ENCODE peak calls at places on chromosomes 7 and 10, in ten cellular contexts. One of them, this sample, is unnamed.

GRCh38 chr10:89837173-89838001 is 136.0 kb downstream of the KIF20B start:
- DNase-seq in endothelial cell: no peak
- DNase-seq in foreskin fibroblast: no peak
- DNase-seq in right atrium auricular region: no peak
- DNase-seq in esophagus squamous epithelium: no peak
- DNase-seq in upper lobe of right lung: peak; percentile 76
- DNase-seq in GM12865: peak; percentile 45
- DNase-seq in mesothelial cell of epicardium: no peak
- DNase-seq in adrenal gland: peak; percentile 11
- DNase-seq in Calu3: peak; percentile 4
- DNase-seq in this sample: no peak

GRCh38 chr10:60606343-60607080 is 171.8 kb upstream of the CDK1 start:
- DNase-seq in endothelial cell: no peak
- DNase-seq in GM12865: no peak
- DNase-seq in esophagus squamous epithelium: no peak
- DNase-seq in foreskin fibroblast: peak; percentile 90
- DNase-seq in upper lobe of right lung: no peak
- DNase-seq in mesothelial cell of epicardium: no peak
- DNase-seq in right atrium auricular region: no peak
- DNase-seq in adrenal gland: no peak
- DNase-seq in Calu3: no peak
- DNase-seq in this sample: peak; percentile 53

GRCh38 chr10:118276727-118277126 is 65.4 kb downstream of the FAM204A start:
- DNase-seq in GM12865: no peak
- DNase-seq in upper lobe of right lung: no peak
- DNase-seq in adrenal gland: no peak
- DNase-seq in foreskin fibroblast: no peak
- DNase-seq in Calu3: no peak
- DNase-seq in endothelial cell: no peak
- DNase-seq in esophagus squamous epithelium: no peak
- DNase-seq in right atrium auricular region: no peak
- DNase-seq in mesothelial cell of epicardium: no peak
- DNase-seq in this sample: no peak

GRCh38 chr10:88952647-88953111 is at the start of gene ACTA2:
- DNase-seq in esophagus squamous epithelium: no peak
- DNase-seq in mesothelial cell of epicardium: no peak
- DNase-seq in foreskin fibroblast: peak; percentile 52
- DNase-seq in upper lobe of right lung: no peak
- DNase-seq in Calu3: no peak
- DNase-seq in GM12865: no peak
- DNase-seq in adrenal gland: peak; percentile 43
- DNase-seq in endothelial cell: no peak
- DNase-seq in right atrium auricular region: peak; percentile 75
- DNase-seq in this sample: no peak

GRCh38 chr10:11551915-11552602 is 59.4 kb downstream of the USP6NL start:
- DNase-seq in mesothelial cell of epicardium: no peak
- DNase-seq in right atrium auricular region: no peak
- DNase-seq in endothelial cell: no peak
- DNase-seq in GM12865: peak; percentile 40
- DNase-seq in foreskin fibroblast: peak; percentile 81
- DNase-seq in adrenal gland: no peak
- DNase-seq in Calu3: peak; percentile 24
- DNase-seq in esophagus squamous epithelium: no peak
- DNase-seq in upper lobe of right lung: no peak
- DNase-seq in this sample: no peak

GRCh38 chr10:98215378-98215777 is 52.6 kb downstream of the LOXL4 start:
- DNase-seq in upper lobe of right lung: no peak
- DNase-seq in right atrium auricular region: no peak
- DNase-seq in Calu3: no peak
- DNase-seq in esophagus squamous epithelium: no peak
- DNase-seq in GM12865: no peak
- DNase-seq in mesothelial cell of epicardium: no peak
- DNase-seq in adrenal gland: no peak
- DNase-seq in foreskin fibroblast: no peak
- DNase-seq in endothelial cell: no peak
- DNase-seq in this sample: no peak

GRCh38 chr10:113425596-113425995 is 127.3 kb upstream of the HABP2 start:
- DNase-seq in mesothelial cell of epicardium: no peak
- DNase-seq in adrenal gland: no peak
- DNase-seq in right atrium auricular region: no peak
- DNase-seq in foreskin fibroblast: no peak
- DNase-seq in Calu3: no peak
- DNase-seq in endothelial cell: no peak
- DNase-seq in GM12865: no peak
- DNase-seq in upper lobe of right lung: no peak
- DNase-seq in esophagus squamous epithelium: no peak
- DNase-seq in this sample: no peak

GRCh38 chr7:20095862-20096261 is 121.3 kb downstream of the MACC1 start:
- DNase-seq in right atrium auricular region: no peak
- DNase-seq in upper lobe of right lung: no peak
- DNase-seq in mesothelial cell of epicardium: no peak
- DNase-seq in endothelial cell: no peak
- DNase-seq in adrenal gland: no peak
- DNase-seq in GM12865: no peak
- DNase-seq in esophagus squamous epithelium: no peak
- DNase-seq in Calu3: no peak
- DNase-seq in foreskin fibroblast: no peak
- DNase-seq in this sample: no peak

GRCh38 chr7:135238112-135238744 is 4.6 kb downstream of the STRA8 start:
- DNase-seq in Calu3: peak; percentile 22
- DNase-seq in adrenal gland: no peak
- DNase-seq in upper lobe of right lung: no peak
- DNase-seq in foreskin fibroblast: no peak
- DNase-seq in right atrium auricular region: no peak
- DNase-seq in endothelial cell: no peak
- DNase-seq in esophagus squamous epithelium: no peak
- DNase-seq in mesothelial cell of epicardium: no peak
- DNase-seq in GM12865: peak; percentile 17
- DNase-seq in this sample: no peak

GRCh38 chr7:152054377-152055230 is 29.1 kb downstream of the GALNT11 start:
- DNase-seq in GM12865: no peak
- DNase-seq in foreskin fibroblast: peak; percentile 77
- DNase-seq in right atrium auricular region: peak; percentile 73
- DNase-seq in upper lobe of right lung: no peak
- DNase-seq in endothelial cell: no peak
- DNase-seq in esophagus squamous epithelium: no peak
- DNase-seq in adrenal gland: no peak
- DNase-seq in mesothelial cell of epicardium: no peak
- DNase-seq in Calu3: no peak
- DNase-seq in this sample: no peak

GRCh38 chr10:5891009-5891408 is 966 bp downstream of the FBH1 start:
- DNase-seq in upper lobe of right lung: no peak
- DNase-seq in Calu3: no peak
- DNase-seq in mesothelial cell of epicardium: no peak
- DNase-seq in GM12865: no peak
- DNase-seq in right atrium auricular region: no peak
- DNase-seq in endothelial cell: no peak
- DNase-seq in foreskin fibroblast: no peak
- DNase-seq in adrenal gland: peak; percentile 26
- DNase-seq in esophagus squamous epithelium: no peak
- DNase-seq in this sample: no peak

GRCh38 chr10:6763417-6763816 is 183.3 kb upstream of the PRKCQ start:
- DNase-seq in GM12865: no peak
- DNase-seq in endothelial cell: no peak
- DNase-seq in esophagus squamous epithelium: no peak
- DNase-seq in right atrium auricular region: no peak
- DNase-seq in upper lobe of right lung: no peak
- DNase-seq in Calu3: no peak
- DNase-seq in foreskin fibroblast: no peak
- DNase-seq in mesothelial cell of epicardium: no peak
- DNase-seq in adrenal gland: no peak
- DNase-seq in this sample: no peak

GRCh38 chr7:18414885-18415284 is 80.7 kb upstream of the HDAC9 start:
- DNase-seq in right atrium auricular region: no peak
- DNase-seq in upper lobe of right lung: no peak
- DNase-seq in foreskin fibroblast: no peak
- DNase-seq in adrenal gland: no peak
- DNase-seq in GM12865: no peak
- DNase-seq in mesothelial cell of epicardium: no peak
- DNase-seq in Calu3: no peak
- DNase-seq in esophagus squamous epithelium: no peak
- DNase-seq in endothelial cell: no peak
- DNase-seq in this sample: no peak

GRCh38 chr10:114320249-114321116 is 81.4 kb downstream of the VWA2 start:
- DNase-seq in upper lobe of right lung: no peak
- DNase-seq in foreskin fibroblast: no peak
- DNase-seq in endothelial cell: no peak
- DNase-seq in esophagus squamous epithelium: no peak
- DNase-seq in GM12865: no peak
- DNase-seq in right atrium auricular region: no peak
- DNase-seq in adrenal gland: peak; percentile 28
- DNase-seq in mesothelial cell of epicardium: no peak
- DNase-seq in Calu3: peak; percentile 85
- DNase-seq in this sample: no peak

GRCh38 chr10:110279062-110279986 is 25.4 kb downstream of the SMNDC1 start:
- DNase-seq in upper lobe of right lung: no peak
- DNase-seq in GM12865: peak; percentile 68
- DNase-seq in right atrium auricular region: peak; percentile 75
- DNase-seq in mesothelial cell of epicardium: no peak
- DNase-seq in esophagus squamous epithelium: no peak
- DNase-seq in adrenal gland: peak; percentile 67
- DNase-seq in endothelial cell: peak; percentile 47
- DNase-seq in foreskin fibroblast: peak; percentile 30
- DNase-seq in Calu3: peak; percentile 39
- DNase-seq in this sample: peak; percentile 50

GRCh38 chr7:17301491-17302101 is 3.1 kb downstream of the AHR start:
- DNase-seq in foreskin fibroblast: no peak
- DNase-seq in mesothelial cell of epicardium: no peak
- DNase-seq in right atrium auricular region: peak; percentile 61
- DNase-seq in esophagus squamous epithelium: no peak
- DNase-seq in upper lobe of right lung: no peak
- DNase-seq in Calu3: peak; percentile 80
- DNase-seq in GM12865: peak; percentile 57
- DNase-seq in endothelial cell: peak; percentile 18
- DNase-seq in adrenal gland: peak; percentile 45
- DNase-seq in this sample: no peak

GRCh38 chr10:114648368-114648767 is 9.7 kb downstream of the ABLIM1 start:
- DNase-seq in Calu3: no peak
- DNase-seq in right atrium auricular region: no peak
- DNase-seq in adrenal gland: peak; percentile 82
- DNase-seq in mesothelial cell of epicardium: no peak
- DNase-seq in foreskin fibroblast: peak; percentile 71
- DNase-seq in endothelial cell: no peak
- DNase-seq in GM12865: no peak
- DNase-seq in upper lobe of right lung: no peak
- DNase-seq in esophagus squamous epithelium: no peak
- DNase-seq in this sample: no peak

GRCh38 chr10:24916365-24916764 is 36.0 kb downstream of the PRTFDC1 start:
- DNase-seq in mesothelial cell of epicardium: no peak
- DNase-seq in adrenal gland: no peak
- DNase-seq in upper lobe of right lung: no peak
- DNase-seq in esophagus squamous epithelium: no peak
- DNase-seq in endothelial cell: no peak
- DNase-seq in right atrium auricular region: no peak
- DNase-seq in GM12865: no peak
- DNase-seq in foreskin fibroblast: no peak
- DNase-seq in Calu3: no peak
- DNase-seq in this sample: no peak
- TF ChIP-seq CTCF in mesothelial cell of epicardium: no peak
- TF ChIP-seq CTCF in adrenal gland: no peak
- TF ChIP-seq CTCF in upper lobe of right lung: no peak
- TF ChIP-seq CTCF in esophagus squamous epithelium: no peak
- TF ChIP-seq CTCF in endothelial cell: no peak
- TF ChIP-seq CTCF in right atrium auricular region: no peak
- TF ChIP-seq CTCF in GM12865: no peak
- TF ChIP-seq CTCF in foreskin fibroblast: no peak
- TF ChIP-seq CTCF in Calu3: no peak
- TF ChIP-seq CTCF in this sample: no peak

DNA sequence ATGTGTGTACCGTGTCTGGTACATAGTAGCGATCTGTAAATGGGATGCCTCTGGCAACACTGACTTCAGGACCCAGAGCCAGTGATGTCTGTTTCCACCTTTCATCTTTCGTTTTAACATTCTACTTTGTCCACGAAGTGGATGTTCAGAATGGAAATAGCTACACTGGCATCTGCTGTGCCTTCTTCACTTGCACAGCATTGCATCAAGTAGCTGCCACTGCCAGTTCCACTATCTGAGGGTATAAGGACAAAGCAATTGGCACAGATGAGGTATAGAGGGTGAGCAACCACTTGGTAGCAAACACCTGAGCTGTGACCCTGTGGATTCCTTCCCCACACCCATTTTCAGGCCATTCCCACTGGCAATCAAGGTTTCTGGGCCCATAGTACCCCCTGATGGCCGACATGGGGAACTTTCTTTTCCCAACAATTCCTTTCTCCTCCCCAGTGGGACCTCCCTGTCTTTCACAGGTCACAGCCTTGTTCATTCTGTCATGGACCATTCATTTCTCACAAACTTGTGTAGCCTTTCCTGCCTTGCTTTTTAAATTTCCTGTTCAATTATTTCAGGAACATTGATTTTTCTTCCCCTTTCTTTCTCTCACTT is 4.0 kb downstream of the ITGA8 start:
- DNase-seq in right atrium auricular region: no peak
- DNase-seq in esophagus squamous epithelium: no peak
- DNase-seq in foreskin fibroblast: no peak
- DNase-seq in Calu3: no peak
- DNase-seq in upper lobe of right lung: no peak
- DNase-seq in GM12865: no peak
- DNase-seq in endothelial cell: peak; percentile 55
- DNase-seq in mesothelial cell of epicardium: no peak
- DNase-seq in adrenal gland: no peak
- DNase-seq in this sample: no peak
- TF ChIP-seq CTCF in right atrium auricular region: peak; percentile 61
- TF ChIP-seq CTCF in esophagus squamous epithelium: no peak
- TF ChIP-seq CTCF in foreskin fibroblast: peak; percentile 65
- TF ChIP-seq CTCF in Calu3: peak; percentile 18
- TF ChIP-seq CTCF in upper lobe of right lung: peak; percentile 55
- TF ChIP-seq CTCF in GM12865: peak; percentile 13
- TF ChIP-seq CTCF in endothelial cell: peak; percentile 55
- TF ChIP-seq CTCF in mesothelial cell of epicardium: peak; percentile 42
- TF ChIP-seq CTCF in adrenal gland: peak; percentile 20
- TF ChIP-seq CTCF in this sample: no peak

GRCh38 chr10:15660990-15661389 is 58.7 kb downstream of the ITGA8 start:
- DNase-seq in esophagus squamous epithelium: no peak
- DNase-seq in right atrium auricular region: no peak
- DNase-seq in adrenal gland: no peak
- DNase-seq in Calu3: no peak
- DNase-seq in mesothelial cell of epicardium: no peak
- DNase-seq in upper lobe of right lung: no peak
- DNase-seq in GM12865: no peak
- DNase-seq in foreskin fibroblast: no peak
- DNase-seq in endothelial cell: no peak
- DNase-seq in this sample: no peak
- TF ChIP-seq CTCF in esophagus squamous epithelium: no peak
- TF ChIP-seq CTCF in right atrium auricular region: no peak
- TF ChIP-seq CTCF in adrenal gland: no peak
- TF ChIP-seq CTCF in Calu3: no peak
- TF ChIP-seq CTCF in mesothelial cell of epicardium: no peak
- TF ChIP-seq CTCF in upper lobe of right lung: no peak
- TF ChIP-seq CTCF in GM12865: no peak
- TF ChIP-seq CTCF in foreskin fibroblast: no peak
- TF ChIP-seq CTCF in endothelial cell: no peak
- TF ChIP-seq CTCF in this sample: no peak

DNA sequence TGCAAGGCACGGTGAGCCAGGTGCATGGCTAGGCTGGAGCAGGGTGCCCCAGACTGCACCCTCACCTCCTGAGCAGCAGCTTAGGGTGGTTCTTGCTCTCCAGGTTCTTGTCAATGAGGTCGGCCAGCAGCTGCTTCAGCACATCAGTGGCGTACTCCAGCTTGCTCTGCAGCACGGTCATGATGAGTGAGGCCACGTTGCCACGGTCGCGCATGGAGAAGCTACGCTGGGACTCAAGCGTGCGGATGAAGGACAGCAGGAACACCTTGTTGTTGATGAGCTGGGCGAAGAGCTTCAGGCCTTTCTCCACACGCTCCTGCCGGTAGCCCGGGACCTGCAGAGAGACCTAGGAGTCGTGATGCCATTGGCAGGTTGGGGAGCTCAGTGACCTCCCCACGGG is 408.0 kb downstream of the PLXNA4 start:
- DNase-seq in GM12865: no peak
- DNase-seq in esophagus squamous epithelium: no peak
- DNase-seq in foreskin fibroblast: no peak
- DNase-seq in endothelial cell: no peak
- DNase-seq in adrenal gland: no peak
- DNase-seq in upper lobe of right lung: no peak
- DNase-seq in Calu3: no peak
- DNase-seq in mesothelial cell of epicardium: no peak
- DNase-seq in right atrium auricular region: no peak
- DNase-seq in this sample: no peak
- TF ChIP-seq CTCF in GM12865: no peak
- TF ChIP-seq CTCF in esophagus squamous epithelium: no peak
- TF ChIP-seq CTCF in foreskin fibroblast: no peak
- TF ChIP-seq CTCF in endothelial cell: no peak
- TF ChIP-seq CTCF in adrenal gland: no peak
- TF ChIP-seq CTCF in upper lobe of right lung: no peak
- TF ChIP-seq CTCF in Calu3: no peak
- TF ChIP-seq CTCF in mesothelial cell of epicardium: no peak
- TF ChIP-seq CTCF in right atrium auricular region: no peak
- TF ChIP-seq CTCF in this sample: no peak